ENCODE peak calls at places on chromosome 1, in five cellular contexts. H is ovary; X is psoas muscle; Q is PC-3; K is effector memory CD4-positive, alpha-beta T cell. N is an unnamed sample.

GRCh38 chr1:160681067-160681890 is 30.3 kb downstream of the CD48 start:
- DNase-seq in H (peak), X (peak), Q (peak), K (peak), N (peak)

GRCh38 chr1:246595146-246595545 is 28.9 kb downstream of the CNST start:
- DNase-seq in H (no peak), X (no peak), Q (no peak), K (no peak), N (no peak)

GRCh38 chr1:201561604-201562003 is 22.7 kb downstream of the NAV1 start:
- DNase-seq in H (no peak), X (no peak), Q (no peak), K (no peak), N (no peak)

GRCh38 chr1:162251102-162251501 is 125.6 kb downstream of the SPATA46 start:
- DNase-seq in H (no peak), X (no peak), Q (peak), K (no peak), N (no peak)

GRCh38 chr1:91006113-91006908 is 15.5 kb downstream of the ZNF644 start:
- DNase-seq in H (no peak), X (no peak), Q (no peak), K (no peak), N (no peak)

GRCh38 chr1:71049951-71050598 is 2.5 kb upstream of the PTGER3 start:
- DNase-seq in H (no peak), X (no peak), Q (peak), K (no peak), N (peak)

GRCh38 chr1:15153184-15153841 is at the start of gene TMEM51:
- DNase-seq in H (peak), X (peak), Q (peak), K (no peak), N (no peak)

GRCh38 chr1:7536891-7537591 is 234.1 kb upstream of the VAMP3 start:
- DNase-seq in H (no peak), X (peak), Q (no peak), K (no peak), N (no peak)

GRCh38 chr1:197178998-197179397 is 32.5 kb upstream of the ASPM start:
- DNase-seq in H (no peak), X (no peak), Q (peak), K (no peak), N (no peak)

DNA sequence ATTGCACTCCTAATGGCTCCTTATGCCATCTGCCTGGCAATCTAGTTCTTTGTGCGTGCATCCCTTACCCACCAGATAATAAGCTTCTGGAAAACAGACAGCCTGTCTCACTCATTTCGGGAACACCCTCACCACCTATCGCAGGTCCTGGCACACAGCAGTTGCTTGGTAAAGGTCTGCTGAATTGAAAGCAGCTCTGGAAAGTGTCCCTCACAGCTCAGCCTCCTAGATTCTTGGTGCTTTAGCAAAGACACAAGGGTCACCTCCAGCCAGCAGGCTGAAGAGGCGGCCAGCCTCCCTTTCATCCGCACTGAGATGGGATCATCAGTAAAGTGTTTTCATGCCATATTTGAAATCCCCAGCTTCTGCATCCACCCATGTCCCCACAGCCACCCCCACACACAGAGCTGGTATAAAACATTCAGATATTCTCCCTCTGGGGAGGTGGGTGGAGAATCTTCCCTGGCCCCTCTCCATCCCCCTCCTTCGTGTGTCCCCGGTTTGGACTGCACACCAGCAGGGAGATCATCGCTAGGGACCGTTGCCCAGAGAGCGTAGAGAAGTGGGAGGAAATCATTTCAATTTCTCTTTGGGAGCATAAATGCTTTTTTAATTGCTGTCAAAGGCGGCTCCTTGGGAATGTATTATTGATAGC is 29.1 kb upstream of the ATP2B4 start:
- DNase-seq in H (peak), X (no peak), Q (no peak), K (no peak), N (no peak)
- H3K27ac ChIP-seq in H (no peak), X (no peak), Q (no peak), K (no peak), N (no peak)

GRCh38 chr1:208043690-208044089 is 132.8 kb upstream of the CD34 start:
- DNase-seq in H (peak), X (no peak), Q (no peak), K (no peak), N (no peak)

GRCh38 chr1:208045410-208046252 is 134.7 kb upstream of the CD34 start:
- DNase-seq in H (no peak), X (no peak), Q (no peak), K (no peak), N (no peak)

GRCh38 chr1:208042868-208043267 is 131.9 kb upstream of the CD34 start:
- DNase-seq in H (no peak), X (no peak), Q (no peak), K (no peak), N (no peak)

GRCh38 chr1:208042041-208042615 is 131.2 kb upstream of the CD34 start:
- DNase-seq in H (no peak), X (no peak), Q (no peak), K (no peak), N (no peak)

GRCh38 chr1:208044568-208045241 is 133.8 kb upstream of the CD34 start:
- DNase-seq in H (no peak), X (no peak), Q (no peak), K (no peak), N (peak)
- H3K27ac ChIP-seq in H (no peak), X (no peak), Q (no peak), K (no peak), N (no peak)

DNA sequence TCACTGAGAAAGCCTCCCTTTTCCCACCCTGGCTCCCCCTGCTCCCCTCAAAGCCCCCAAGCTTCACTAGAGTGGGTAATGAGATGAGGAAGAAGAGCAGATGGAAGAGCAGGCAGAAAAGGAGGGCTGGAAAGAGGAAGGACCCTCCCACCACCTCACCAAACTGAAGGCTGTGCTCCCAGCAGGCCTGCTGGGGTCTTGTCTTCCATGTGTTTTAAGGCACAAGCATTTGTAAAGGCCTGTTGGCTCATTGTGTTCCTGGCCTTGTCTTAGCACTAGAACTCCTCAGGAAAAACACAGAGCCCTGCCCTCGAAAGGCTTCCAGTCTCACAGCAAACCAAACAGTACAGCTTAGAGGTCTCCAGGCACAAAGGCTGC is 51.5 kb downstream of the TOMM20 start:
- DNase-seq in H (no peak), X (no peak), Q (no peak), K (no peak), N (no peak)
- H3K27ac ChIP-seq in H (no peak), X (peak), Q (peak), K (no peak), N (no peak)

DNA sequence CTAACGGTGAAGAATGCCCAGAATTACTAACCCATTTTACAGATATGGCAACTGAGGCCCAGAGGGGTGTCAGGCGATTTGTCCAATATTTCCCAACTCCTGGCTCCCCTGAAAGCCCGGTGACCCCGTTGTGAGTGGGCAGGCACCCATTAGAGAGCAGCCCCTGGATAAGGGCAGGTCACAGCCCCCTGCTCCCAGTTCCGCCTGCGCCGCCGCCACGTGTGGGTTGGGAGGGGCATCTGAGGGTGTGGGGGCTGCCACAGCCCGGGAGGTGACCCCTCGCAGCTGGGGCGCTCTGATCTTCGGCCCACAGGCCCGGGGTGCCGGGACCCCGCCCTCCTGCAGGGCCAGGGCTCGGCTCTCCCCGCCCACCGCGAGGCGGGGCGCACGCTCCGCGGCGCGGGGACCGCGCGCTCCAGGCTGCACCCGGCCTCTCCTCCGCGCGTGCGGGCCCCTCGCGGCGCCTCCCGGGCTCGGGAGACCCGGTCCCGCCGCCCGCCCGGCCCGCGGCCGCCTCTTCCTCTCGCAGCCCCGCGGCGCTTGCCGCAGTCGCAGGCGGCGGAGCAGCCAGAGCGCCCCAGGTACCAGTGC is at the start of gene HTR6:
- DNase-seq in H (no peak), X (no peak), Q (no peak), K (no peak), N (no peak)
- H3K27ac ChIP-seq in H (no peak), X (no peak), Q (no peak), K (no peak), N (no peak)